ENCODE peak calls at places on chromosome 3, in eight cellular contexts. M, T, W, S, L, O, N and I are unnamed samples. For H3K36me3 and H3K27me3, the result is how much of the 10 kb centered on the place peaks cover.

GRCh38 chr3:12345584-12346494 is 57.0 kb downstream of the PPARG start:
- ATAC-seq in L (no peak), M (no peak), S (no peak), T (no peak), O (peak), N (no peak), W (no peak), I (no peak)

GRCh38 chr3:70889162-70890045 is 577.0 kb upstream of the MDFIC2 start:
- ATAC-seq in W (no peak), L (no peak), O (no peak), N (peak), M (no peak), T (no peak), S (peak), I (peak)

GRCh38 chr3:24305795-24306467 is 188.7 kb downstream of the THRB start:
- ATAC-seq in M (no peak), T (no peak), W (no peak), N (no peak), L (no peak), S (no peak), O (no peak), I (no peak)

GRCh38 chr3:32078864-32079263 is 27.6 kb upstream of the GPD1L start:
- ATAC-seq in N (no peak), S (no peak), L (no peak), O (no peak), T (no peak), M (no peak), W (no peak), I (no peak)

GRCh38 chr3:8851703-8852102 is 82.3 kb upstream of the OXTR start:
- ATAC-seq in T (peak), N (peak), M (no peak), S (no peak), L (no peak), W (no peak), O (no peak), I (no peak)

GRCh38 chr3:45559560-45560118 is 34.9 kb upstream of the LIMD1 start:
- ATAC-seq in N (no peak), T (no peak), O (no peak), L (no peak), S (peak), M (no peak), W (no peak), I (peak)

GRCh38 chr3:40765884-40766283 is 241.1 kb downstream of the ZNF621 start:
- ATAC-seq in S (peak), L (no peak), O (no peak), W (no peak), T (no peak), M (no peak), N (no peak), I (peak)

GRCh38 chr3:16838561-16838960 is 46.2 kb upstream of the PLCL2 start:
- ATAC-seq in M (no peak), N (no peak), O (no peak), T (no peak), W (peak), S (no peak), L (no peak), I (no peak)

GRCh38 chr3:77885381-77885780 is 845.5 kb downstream of the ROBO2 start:
- ATAC-seq in O (no peak), L (no peak), T (no peak), N (no peak), S (no peak), M (no peak), W (no peak), I (no peak)

GRCh38 chr3:30458781-30459180 is 147.6 kb upstream of the TGFBR2 start:
- ATAC-seq in M (no peak), S (no peak), N (no peak), W (peak), O (peak), T (no peak), L (no peak), I (peak)

GRCh38 chr3:100766069-100766468 is 56.8 kb downstream of the TFG start:
- ATAC-seq in M (no peak), S (no peak), T (no peak), O (no peak), N (no peak), W (no peak), L (no peak), I (no peak)

GRCh38 chr3:32423534-32423933 is 31.9 kb downstream of the CMTM7 start:
- ATAC-seq in L (peak), S (no peak), M (no peak), W (no peak), N (no peak), T (no peak), O (peak), I (no peak)

GRCh38 chr3:186220365-186220764 is 111.5 kb upstream of the ETV5 start:
- ATAC-seq in N (no peak), T (peak), O (no peak), L (no peak), M (no peak), W (peak), S (no peak), I (no peak)

GRCh38 chr3:157135671-157136396 is 24.1 kb downstream of the CCNL1 start:
- ATAC-seq in T (no peak), M (no peak), W (peak), L (no peak), S (peak), N (peak), O (no peak), I (no peak)

GRCh38 chr3:144457758-144458157 is 486.1 kb downstream of the DIPK2A start:
- ATAC-seq in N (no peak), O (no peak), W (no peak), M (no peak), T (no peak), S (no peak), L (no peak), I (no peak)

GRCh38 chr3:24019585-24019984 is 74.5 kb downstream of the NR1D2 start:
- ATAC-seq in N (no peak), O (no peak), W (no peak), S (no peak), T (no peak), M (no peak), L (no peak), I (no peak)

GRCh38 chr3:25033407-25034029 is 394.5 kb upstream of the RARB start:
- ATAC-seq in M (no peak), O (peak), W (peak), T (no peak), S (no peak), L (no peak), N (peak), I (peak)

GRCh38 chr3:147380271-147380995 is 25.9 kb downstream of the ZIC4 start:
- ATAC-seq in W (no peak), S (peak), O (no peak), T (no peak), L (no peak), M (no peak), N (peak), I (no peak)

GRCh38 chr3:31929826-31930502 is 51.1 kb downstream of the OSBPL10 start:
- ATAC-seq in S (no peak), N (no peak), M (no peak), W (no peak), L (no peak), T (no peak), O (no peak), I (no peak)

GRCh38 chr3:128763967-128764366 is 38.0 kb downstream of the RAB7A start:
- ATAC-seq in T (no peak), L (no peak), S (no peak), O (no peak), M (peak), W (no peak), N (no peak), I (no peak)

GRCh38 chr3:36817806-36818205 is 53.5 kb upstream of the DCLK3 start:
- ATAC-seq in S (no peak), O (no peak), N (no peak), M (no peak), T (no peak), W (no peak), L (no peak), I (no peak)

DNA sequence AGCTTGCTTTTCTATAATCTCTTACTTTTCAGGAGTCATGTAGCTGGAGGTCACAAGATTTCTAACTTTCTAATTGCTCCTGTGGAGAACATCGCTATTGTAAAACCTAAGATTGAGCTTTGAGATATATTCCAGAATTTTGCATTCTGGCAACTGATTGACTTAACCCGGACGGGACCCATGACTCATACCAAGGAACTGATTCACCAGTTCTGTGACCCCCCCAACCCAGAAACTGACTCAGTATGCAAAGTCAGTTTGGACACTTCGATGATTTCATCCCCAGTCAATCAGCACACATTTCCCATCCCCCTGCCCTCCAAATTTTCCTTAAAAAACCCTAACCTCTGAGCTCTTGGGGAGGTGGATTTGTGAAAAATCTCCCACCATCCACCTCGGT is 396.5 kb upstream of the GBE1 start:
- ATAC-seq in M (no peak), T (no peak), W (no peak), O (no peak), L (no peak), N (no peak), S (no peak), I (no peak)
- H3K4me3 ChIP-seq in M (no peak), T (no peak), W (no peak), O (no peak), L (no peak), N (no peak), S (no peak), I (no peak)

GRCh38 chr3:51696954-51697353 is 9.9 kb upstream of the GRM2 start:
- ATAC-seq in L (no peak), M (no peak), S (no peak), T (no peak), N (no peak), W (no peak), O (no peak), I (no peak)
- H3K36me3 ChIP-seq in L (half or more), M (under half), S (under half), T (under half), N (half or more), W (under half), O (half or more), I (under half)

DNA sequence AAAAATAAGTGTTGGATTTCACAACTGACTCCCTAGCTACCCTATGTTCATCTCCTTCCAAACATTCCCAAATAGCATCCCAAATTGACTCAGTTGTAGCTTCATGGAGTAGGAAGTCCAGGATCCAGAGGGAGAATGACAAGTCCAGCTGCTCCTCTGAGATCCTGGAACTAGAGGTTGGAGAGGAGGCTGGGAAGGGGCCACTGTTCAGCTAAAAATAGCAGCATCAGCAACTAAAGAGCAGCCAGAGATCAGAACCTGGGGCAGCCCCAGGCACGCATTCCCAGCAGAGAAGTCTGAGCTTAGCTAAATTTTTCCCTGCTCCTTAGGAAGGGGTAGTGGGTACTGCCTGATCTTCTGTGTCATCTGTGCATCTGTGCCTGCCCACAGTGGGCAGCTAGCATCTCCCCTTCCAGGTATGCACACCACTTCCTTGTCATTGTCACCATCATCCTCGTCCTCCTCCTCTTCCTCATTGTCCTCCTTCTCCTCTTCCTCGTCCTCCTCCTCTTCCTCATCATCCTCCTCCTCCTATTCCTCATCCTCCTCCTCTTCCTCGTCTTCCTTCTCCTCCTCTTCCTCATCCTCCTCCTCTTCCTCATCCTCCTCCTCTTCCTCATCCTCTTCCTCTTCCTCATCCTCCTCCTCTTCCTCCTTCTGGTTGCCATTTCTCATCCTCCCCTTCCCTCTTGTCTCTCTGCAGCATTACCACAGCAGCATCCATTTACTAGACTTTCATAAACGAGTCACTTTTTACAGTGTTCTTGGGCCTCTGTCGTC is 152.3 kb upstream of the ROPN1 start:
- ATAC-seq in M (no peak), O (no peak), N (no peak), S (no peak), T (no peak), L (no peak), W (no peak), I (no peak)
- H3K27me3 ChIP-seq in M (under half), O (under half), N (under half), S (under half), T (under half), L (under half), W (under half), I (under half)

GRCh38 chr3:188037965-188038581 is 115.9 kb upstream of the LPP start:
- ATAC-seq in S (no peak), O (peak), M (no peak), T (no peak), N (no peak), W (no peak), L (no peak), I (no peak)

GRCh38 chr3:188041193-188041592 is 112.8 kb upstream of the LPP start:
- ATAC-seq in S (no peak), O (peak), W (no peak), T (no peak), L (no peak), M (no peak), N (no peak), I (no peak)

GRCh38 chr3:188034989-188035388 is 119.0 kb upstream of the LPP start:
- ATAC-seq in L (no peak), O (no peak), S (no peak), W (no peak), M (no peak), T (no peak), N (no peak), I (no peak)

GRCh38 chr3:188036375-188036985 is 117.5 kb upstream of the LPP start:
- ATAC-seq in T (no peak), W (peak), N (peak), S (no peak), O (no peak), M (no peak), L (no peak), I (no peak)

GRCh38 chr3:188037116-188037718 is 116.7 kb upstream of the LPP start:
- ATAC-seq in L (no peak), N (peak), T (peak), O (no peak), S (no peak), W (peak), M (no peak), I (peak)
- H3K4me3 ChIP-seq in L (no peak), N (no peak), T (no peak), O (no peak), S (no peak), W (peak), M (no peak), I (no peak)

GRCh38 chr3:38136272-38136806 is 588 bp downstream of the ACAA1 start:
- ATAC-seq in M (no peak), S (no peak), O (no peak), L (no peak), N (no peak), T (no peak), W (no peak), I (no peak)

GRCh38 chr3:38130631-38131065 is 6.3 kb downstream of the ACAA1 start:
- ATAC-seq in L (no peak), M (no peak), O (no peak), S (no peak), W (peak), T (no peak), N (no peak), I (no peak)

GRCh38 chr3:38133209-38133556 is 3.7 kb downstream of the ACAA1 start:
- ATAC-seq in S (no peak), M (no peak), W (no peak), L (no peak), O (no peak), N (no peak), T (no peak), I (no peak)

GRCh38 chr3:38131621-38132369 is 5.1 kb downstream of the ACAA1 start:
- ATAC-seq in T (no peak), M (no peak), S (no peak), O (peak), L (no peak), N (no peak), W (no peak), I (no peak)

GRCh38 chr3:38133557-38134405 is 3.1 kb downstream of the ACAA1 start:
- ATAC-seq in W (peak), T (no peak), M (no peak), O (no peak), L (no peak), S (no peak), N (no peak), I (no peak)
- H3K36me3 ChIP-seq in W (half or more), T (under half), M (under half), O (half or more), L (under half), S (under half), N (half or more), I (under half)

GRCh38 chr3:55159711-55160110 is 231.9 kb upstream of the LRTM1 start:
- ATAC-seq in T (no peak), O (no peak), W (no peak), N (no peak), M (no peak), L (no peak), S (no peak), I (no peak)

GRCh38 chr3:55159016-55159415 is 231.2 kb upstream of the LRTM1 start:
- ATAC-seq in S (no peak), T (no peak), M (no peak), N (no peak), W (no peak), O (no peak), L (no peak), I (no peak)

GRCh38 chr3:55158345-55158744 is 230.5 kb upstream of the LRTM1 start:
- ATAC-seq in M (no peak), L (no peak), S (no peak), T (no peak), O (no peak), W (no peak), N (no peak), I (no peak)

GRCh38 chr3:55156851-55157650 is 229.2 kb upstream of the LRTM1 start:
- ATAC-seq in L (no peak), M (no peak), T (no peak), W (no peak), S (no peak), N (no peak), O (no peak), I (no peak)

DNA sequence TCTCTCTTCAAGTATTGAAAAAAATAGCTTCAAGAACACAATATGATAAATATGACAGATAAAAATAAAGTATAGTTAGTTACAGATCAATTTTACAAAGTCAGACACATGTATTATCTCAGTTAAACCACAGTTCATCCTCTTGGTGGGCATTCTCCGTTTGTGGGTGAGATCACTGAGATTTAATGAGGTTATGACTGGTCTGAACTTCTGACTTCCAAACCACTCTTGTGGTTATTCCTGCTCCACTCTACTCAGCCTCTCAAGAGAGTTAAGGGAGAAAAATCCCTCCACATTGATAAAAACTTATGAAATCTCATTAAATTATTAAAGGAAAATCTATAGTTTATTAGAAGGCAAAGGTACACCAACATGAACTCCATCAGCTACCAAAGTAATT is 229.9 kb upstream of the LRTM1 start:
- ATAC-seq in N (no peak), O (no peak), L (no peak), M (no peak), W (no peak), T (no peak), S (no peak), I (no peak)
- H3K27me3 ChIP-seq in N (under half), O (under half), L (under half), M (under half), W (under half), T (under half), S (under half), I (under half)